ENCODE peak calls at places on chromosomes 16 and 17, in four cellular contexts. W is A549, D is gastrocnemius medialis, B is MM.1S. Y is an unnamed sample.
A peak's percentile ranks its signal among the peaks of the same experiment; 100 is the strongest.

GRCh38 chr16:23113185-23113584 is 36.1 kb downstream of the USP31 start:
- DNase-seq in D (peak; percentile 55), B (no peak), W (no peak), Y (no peak)

GRCh38 chr17:15475620-15476354 is 8.4 kb upstream of the CDRT4 start:
- DNase-seq in D (no peak), B (no peak), W (no peak), Y (no peak)

GRCh38 chr17:77884019-77884418 is 74.5 kb upstream of the TNRC6C start:
- DNase-seq in D (no peak), W (no peak), B (no peak), Y (no peak)

GRCh38 chr17:39663688-39664580 is 1.2 kb upstream of the TCAP start:
- DNase-seq in W (peak; percentile 88), D (no peak), B (no peak), Y (no peak)

GRCh38 chr16:50096791-50097190 is 31.0 kb downstream of the HEATR3 start:
- DNase-seq in B (no peak), W (no peak), D (no peak), Y (no peak)

GRCh38 chr17:66383353-66383752 is 80.9 kb downstream of the PRKCA start:
- DNase-seq in W (no peak), B (no peak), D (no peak), Y (no peak)

GRCh38 chr17:18191071-18191667 is 7.5 kb downstream of the ALKBH5 start:
- DNase-seq in W (no peak), D (no peak), B (no peak), Y (no peak)

GRCh38 chr16:57167951-57168350 is 17.9 kb downstream of the PSME3IP1 start:
- DNase-seq in B (peak; percentile 69), D (no peak), W (no peak), Y (peak; percentile 59)

GRCh38 chr17:3539881-3540540 is 17.6 kb downstream of the TRPV3 start:
- DNase-seq in D (no peak), W (no peak), B (no peak), Y (no peak)

GRCh38 chr17:81685108-81685507 is 1.3 kb downstream of the HGS start:
- DNase-seq in B (peak; percentile 21), D (no peak), W (peak; percentile 76), Y (no peak)

GRCh38 chr16:81590714-81591537 is 146.3 kb downstream of the CMIP start:
- DNase-seq in D (no peak), B (peak; percentile 17), W (no peak), Y (no peak)

GRCh38 chr16:31201511-31202401 is 804 bp downstream of the PYCARD start:
- DNase-seq in B (peak; percentile 25), W (no peak), D (no peak), Y (peak; percentile 84)

GRCh38 chr16:16075463-16076399 is 126.3 kb downstream of the ABCC1 start:
- DNase-seq in W (no peak), D (peak; percentile 87), B (no peak), Y (no peak)

GRCh38 chr17:57966246-57966645 is 11.0 kb upstream of the CUEDC1 start:
- DNase-seq in D (no peak), W (no peak), B (no peak), Y (no peak)

GRCh38 chr17:31254654-31255053 is 42.4 kb downstream of the OMG start:
- DNase-seq in D (no peak), B (no peak), W (no peak), Y (no peak)

GRCh38 chr16:67441907-67442306 is 11.0 kb downstream of the HSD11B2 start:
- DNase-seq in B (no peak), D (peak; percentile 52), W (no peak), Y (no peak)

GRCh38 chr16:88343276-88343791 is 39.4 kb upstream of the ZNF469 start:
- DNase-seq in D (no peak), W (no peak), B (no peak), Y (no peak)

GRCh38 chr16:12260647-12261262 is 284.2 kb downstream of the SNX29 start:
- DNase-seq in D (no peak), W (peak; percentile 64), B (no peak), Y (no peak)

GRCh38 chr16:1961651-1962067 is 2.3 kb downstream of the NDUFB10 start:
- DNase-seq in B (no peak), D (no peak), W (no peak), Y (no peak)

GRCh38 chr17:77783991-77784820 is 174.3 kb upstream of the TNRC6C start:
- DNase-seq in B (peak; percentile 87), D (no peak), W (no peak), Y (peak; percentile 61)

GRCh38 chr17:41894791-41895331 is 23.9 kb downstream of the ACLY start:
- DNase-seq in D (no peak), W (no peak), B (no peak), Y (no peak)

GRCh38 chr17:49548506-49549310 is 27.0 kb upstream of the NXPH3 start:
- DNase-seq in B (no peak), W (peak; percentile 64), D (no peak), Y (peak; percentile 53)

GRCh38 chr17:71828182-71828596 is 292.6 kb upstream of the SOX9 start:
- DNase-seq in W (no peak), B (no peak), D (no peak), Y (no peak)

GRCh38 chr17:76268015-76268749 is 3.0 kb downstream of the UBALD2 start:
- DNase-seq in B (no peak), D (peak; percentile 88), W (no peak), Y (peak; percentile 70)

GRCh38 chr16:2664522-2665096 is 17.7 kb upstream of the KCTD5 start:
- DNase-seq in D (no peak), W (no peak), B (no peak), Y (no peak)

GRCh38 chr17:29504711-29505110 is 62.1 kb downstream of the ABHD15 start:
- DNase-seq in W (no peak), D (no peak), B (no peak), Y (no peak)

GRCh38 chr17:28698253-28698941 is 13.3 kb downstream of the PROCA1 start:
- DNase-seq in D (no peak), B (no peak), W (peak; percentile 91), Y (no peak)

GRCh38 chr16:86581458-86581857 is 3.1 kb downstream of the FOXL1 start:
- DNase-seq in W (no peak), D (no peak), B (no peak), Y (no peak)

GRCh38 chr16:73058221-73058615 is 10.3 kb upstream of the ZFHX3 start:
- DNase-seq in W (no peak), B (peak; percentile 49), D (no peak), Y (peak; percentile 92)
- TF ChIP-seq CTCF in W (no peak), B (no peak), D (no peak), Y (no peak)

GRCh38 chr17:13939222-13939621 is 130.1 kb upstream of the COX10 start:
- DNase-seq in D (no peak), W (no peak), B (no peak), Y (no peak)
- TF ChIP-seq CTCF in D (no peak), W (no peak), B (no peak), Y (no peak)

GRCh38 chr16:13920510-13920818 is 510 bp downstream of the ERCC4 start:
- DNase-seq in W (no peak), B (no peak), D (no peak), Y (no peak)

GRCh38 chr16:13919683-13920509 is at the start of gene ERCC4:
- DNase-seq in D (peak; percentile 99), B (peak; percentile 99), W (peak; percentile 93), Y (peak; percentile 97)

GRCh38 chr16:13926507-13926906 is 6.6 kb downstream of the ERCC4 start:
- DNase-seq in B (no peak), W (no peak), D (no peak), Y (no peak)

GRCh38 chr16:13921328-13921727 is 1.4 kb downstream of the ERCC4 start:
- DNase-seq in W (no peak), D (no peak), B (no peak), Y (no peak)

DNA sequence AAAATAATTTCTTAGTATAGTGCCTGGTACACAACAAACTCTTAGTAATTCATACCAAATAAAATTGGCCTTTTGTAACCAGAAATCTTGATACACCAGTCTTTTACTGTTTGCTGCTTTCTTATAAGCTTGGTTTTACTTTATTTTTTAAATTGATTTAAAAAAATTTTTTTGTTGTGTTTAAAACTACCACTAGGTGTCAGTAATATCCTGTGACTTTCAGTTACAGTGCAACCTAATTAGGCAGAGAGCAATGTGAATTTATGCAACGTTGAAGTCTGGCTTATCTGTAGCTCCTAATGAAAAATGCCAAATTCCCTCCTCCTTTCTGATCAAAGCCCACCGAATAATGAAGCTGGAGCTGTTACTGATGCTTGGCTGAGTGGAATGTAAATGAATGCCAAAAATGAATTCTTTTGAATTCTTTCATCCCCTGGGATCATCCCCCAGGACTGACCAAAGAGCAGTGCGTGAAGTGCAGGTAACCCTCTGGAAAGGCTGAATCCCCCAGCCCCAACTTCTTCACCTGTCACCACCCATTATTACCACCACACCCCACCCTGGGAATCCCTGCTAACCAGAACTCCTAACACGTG is 3.8 kb downstream of the ERCC4 start:
- DNase-seq in W (peak; percentile 36), D (no peak), B (peak; percentile 69), Y (peak; percentile 41)
- TF ChIP-seq CTCF in W (peak; percentile 89), D (peak; percentile 75), B (peak; percentile 43), Y (no peak)

DNA sequence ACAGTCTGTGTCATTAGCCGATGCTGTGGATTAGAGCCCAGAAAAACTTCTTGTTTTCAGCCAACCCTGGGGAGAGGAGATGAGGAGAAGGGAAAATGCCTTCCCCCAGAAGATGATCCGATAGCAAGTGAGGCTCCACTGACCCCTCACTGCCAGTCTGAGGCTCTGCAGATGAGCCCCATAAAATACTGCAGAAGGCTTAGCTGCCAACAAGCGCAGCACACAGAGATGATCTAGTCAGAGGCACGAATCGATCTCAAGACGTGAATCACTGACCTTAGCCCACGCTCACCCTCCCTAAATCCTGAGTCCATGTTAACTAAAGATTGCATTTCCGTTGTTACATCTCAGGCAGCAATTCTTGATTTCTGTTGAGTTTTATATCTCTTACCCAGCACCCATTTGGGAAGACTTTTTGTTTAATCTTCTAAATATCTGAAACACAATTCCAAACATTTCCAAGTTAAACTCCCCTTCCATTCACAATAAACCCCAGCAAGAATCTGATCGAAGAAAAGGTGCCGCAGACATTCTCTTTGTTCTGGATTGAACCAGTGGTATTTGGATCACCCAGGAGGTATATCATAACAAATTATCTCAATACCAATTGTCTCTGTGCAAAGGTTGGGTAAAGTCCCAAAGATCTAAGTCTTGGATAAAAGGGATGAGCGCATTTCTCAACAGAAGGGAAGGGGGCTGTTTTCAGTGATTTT is 31.3 kb downstream of the SALL1 start:
- DNase-seq in W (no peak), B (no peak), D (no peak), Y (no peak)
- TF ChIP-seq CTCF in W (no peak), B (no peak), D (no peak), Y (no peak)